ENCODE peak calls at places on chromosomes 13 and 19, in six cellular contexts. I is cardiac muscle cell, K is mammary epithelial cell, M is A549, L is cardiac fibroblast, P is brain microvascular endothelial cell. G is an unnamed sample.

GRCh38 chr19:58356236-58356970 is 3.1 kb upstream of the A1BG start:
- DNase-seq in I (peak; percentile 65), M (no peak), L (peak; percentile 53), K (peak; percentile 18), P (no peak), G (no peak)

GRCh38 chr13:24149306-24150032 is 11.1 kb upstream of the SPATA13 start:
- DNase-seq in P (no peak), L (peak; percentile 68), M (no peak), I (peak; percentile 75), K (no peak), G (no peak)

GRCh38 chr13:24159362-24159761 is 1.2 kb upstream of the SPATA13 start:
- DNase-seq in M (no peak), L (no peak), I (no peak), K (no peak), P (no peak), G (no peak)

GRCh38 chr13:110263906-110264305 is 43.1 kb downstream of the COL4A1 start:
- DNase-seq in I (no peak), L (no peak), K (no peak), P (no peak), M (no peak), G (peak; percentile 86)

GRCh38 chr13:63337041-63337440 is 1921.4 kb upstream of the PCDH20 start:
- DNase-seq in P (no peak), M (no peak), L (no peak), I (no peak), K (no peak), G (no peak)

GRCh38 chr19:52188822-52189744 is 769 bp upstream of the PPP2R1A start:
- DNase-seq in P (peak; percentile 60), K (no peak), L (no peak), M (no peak), I (no peak), G (peak; percentile 41)

GRCh38 chr13:99269627-99270252 is 11.6 kb upstream of the GPR18 start:
- DNase-seq in M (no peak), K (peak; percentile 35), P (peak; percentile 47), I (peak; percentile 78), L (peak; percentile 79), G (peak; percentile 15)

GRCh38 chr19:37986048-37986750 is 79.2 kb downstream of the SIPA1L3 start:
- DNase-seq in K (no peak), M (no peak), L (no peak), P (no peak), I (no peak), G (no peak)

GRCh38 chr13:24133396-24133795 is 27.1 kb upstream of the SPATA13 start:
- DNase-seq in P (no peak), L (no peak), M (no peak), I (no peak), K (no peak), G (no peak)

DNA sequence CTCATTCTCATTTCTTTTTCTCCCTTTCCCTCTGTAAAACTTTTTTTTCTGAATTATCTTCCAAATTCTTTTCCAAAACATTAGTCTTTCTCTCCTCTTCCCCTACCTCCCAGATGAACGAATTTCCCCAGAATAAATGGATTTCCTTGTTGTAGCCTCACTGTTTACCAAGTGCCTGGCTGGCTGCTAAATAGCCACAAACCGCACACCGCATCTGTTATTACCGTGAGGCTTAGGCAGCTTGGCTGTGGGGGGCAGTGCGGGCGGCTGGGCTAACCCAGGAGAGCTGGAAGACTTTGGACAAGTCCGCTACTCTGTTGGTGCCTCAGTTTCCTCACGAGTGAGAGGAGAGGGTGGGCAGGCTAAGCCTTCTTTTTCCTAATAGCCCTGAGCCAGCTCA is 10.7 kb downstream of the IL17D start:
- DNase-seq in P (no peak), M (no peak), L (peak; percentile 49), K (no peak), I (peak; percentile 45), G (no peak)
- H3K4me3 ChIP-seq in P (peak overlapping the region; percentile 15), M (no peak overlapping the region), L (no peak overlapping the region), K (no peak overlapping the region), I (no peak overlapping the region), G (no peak overlapping the region)

GRCh38 chr13:73767747-73768315 is 366.4 kb downstream of the KLF12 start:
- DNase-seq in M (no peak), K (no peak), P (no peak), I (no peak), L (peak; percentile 17), G (peak; percentile 17)

GRCh38 chr13:73765651-73766384 is 368.4 kb downstream of the KLF12 start:
- DNase-seq in K (no peak), I (peak; percentile 91), P (peak; percentile 70), M (no peak), L (peak; percentile 71), G (peak; percentile 46)

GRCh38 chr13:73772449-73773186 is 361.6 kb downstream of the KLF12 start:
- DNase-seq in I (no peak), P (no peak), M (no peak), K (no peak), L (no peak), G (no peak)

GRCh38 chr13:73767191-73767741 is 366.9 kb downstream of the KLF12 start:
- DNase-seq in P (no peak), M (no peak), K (no peak), L (no peak), I (no peak), G (no peak)
- TF ChIP-seq CTCF in P (no peak), M (no peak), K (no peak), L (no peak), I (no peak), G (no peak)

GRCh38 chr19:2276429-2276989 is 5.5 kb downstream of the PEAK3 start:
- DNase-seq in I (no peak), P (no peak), M (no peak), K (no peak), L (no peak), G (no peak)
- H3K4me3 ChIP-seq in I (no peak overlapping the region), P (no peak overlapping the region), M (no peak overlapping the region), K (no peak overlapping the region), L (no peak overlapping the region), G (no peak overlapping the region)

GRCh38 chr19:11381535-11382369 is 2.4 kb downstream of the EPOR start:
- DNase-seq in P (peak; percentile 81), L (peak; percentile 96), I (peak; percentile 93), K (peak; percentile 91), M (peak; percentile 83), G (peak; percentile 93)

GRCh38 chr19:11383706-11384048 is 437 bp downstream of the EPOR start:
- DNase-seq in I (no peak), K (no peak), M (no peak), P (no peak), L (no peak), G (no peak)

GRCh38 chr19:11380653-11381534 is 3.2 kb downstream of the EPOR start:
- DNase-seq in L (peak; percentile 97), M (peak; percentile 98), I (peak; percentile 96), K (peak; percentile 98), P (peak; percentile 97), G (peak; percentile 99)

GRCh38 chr19:11384778-11385129 is 640 bp upstream of the EPOR start:
- DNase-seq in L (no peak), K (no peak), I (no peak), P (no peak), M (no peak), G (no peak)

GRCh38 chr19:11382898-11383705 is 1.0 kb downstream of the EPOR start:
- DNase-seq in K (no peak), P (no peak), M (peak; percentile 44), I (peak; percentile 42), L (peak; percentile 27), G (peak; percentile 82)
- TF ChIP-seq CTCF in K (peak; percentile 83), P (peak; percentile 81), M (peak; percentile 61), I (peak; percentile 80), L (peak; percentile 82), G (peak; percentile 87)

DNA sequence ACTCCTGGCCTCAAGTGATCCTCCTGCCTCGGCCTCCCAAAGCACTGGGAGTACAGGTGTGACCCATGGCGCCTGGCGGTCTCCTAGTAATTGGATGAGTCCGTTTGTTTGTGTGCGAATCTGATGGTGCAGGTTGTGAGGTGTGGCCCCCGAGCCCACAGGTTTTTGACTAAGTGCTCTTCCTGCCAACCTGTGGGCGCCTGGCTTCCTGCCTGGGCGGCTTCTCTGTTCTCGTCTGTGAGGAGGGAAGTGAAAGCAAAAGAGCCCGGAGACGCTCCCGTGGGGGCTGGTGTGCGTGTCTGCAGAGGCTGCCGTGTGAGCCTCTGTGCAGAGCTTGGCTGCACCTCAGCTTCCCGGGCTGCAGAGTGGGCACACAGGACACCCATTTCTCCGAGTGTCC is 10.0 kb downstream of the ARHGAP45 start:
- DNase-seq in K (peak; percentile 77), P (no peak), L (no peak), I (no peak), M (no peak), G (no peak)
- H3K4me3 ChIP-seq in K (peak overlapping the region; percentile 34), P (no peak overlapping the region), L (no peak overlapping the region), I (no peak overlapping the region), M (no peak overlapping the region), G (no peak overlapping the region)

DNA sequence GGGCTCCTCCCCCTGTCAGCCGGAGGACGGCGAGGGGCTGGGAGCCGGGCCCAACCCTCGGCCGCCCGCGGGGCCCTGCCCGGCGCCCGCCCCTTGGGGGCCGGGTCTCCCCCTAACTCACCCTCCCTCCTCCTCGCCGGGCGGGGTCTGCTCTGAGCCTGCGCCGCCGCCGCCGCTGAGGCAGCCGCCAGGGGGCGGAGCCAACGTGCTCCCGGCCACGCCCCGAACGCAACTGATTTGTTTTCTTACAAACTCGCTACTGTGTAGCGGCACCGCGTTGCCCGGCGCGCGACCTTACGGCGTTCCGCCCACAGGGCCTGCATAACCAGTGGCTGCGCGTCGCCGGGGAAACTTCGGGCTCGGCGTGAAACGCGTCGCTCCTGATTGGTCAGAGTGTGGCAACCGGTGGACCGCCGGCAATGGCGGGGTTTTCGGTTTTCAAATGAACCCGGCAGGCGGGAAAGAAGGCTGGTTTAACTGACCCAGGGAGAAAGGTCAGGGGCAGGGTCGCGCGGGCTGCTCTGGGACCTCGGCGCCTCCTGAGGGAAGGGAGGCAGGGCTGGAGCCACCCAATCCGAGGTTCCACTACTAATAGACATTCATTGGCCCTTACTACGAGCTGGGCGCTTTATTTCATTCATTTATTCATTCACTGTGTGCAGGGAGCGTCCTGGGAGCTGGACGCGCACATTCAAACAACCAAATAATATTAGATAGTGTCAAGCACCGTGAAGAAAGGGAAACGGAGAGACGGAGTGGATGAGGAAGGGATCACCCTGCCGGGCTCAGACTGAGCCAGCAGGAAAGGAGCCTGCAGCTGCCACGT is at the start of gene CDKN2D:
- DNase-seq in M (peak; percentile 69), I (peak; percentile 100), L (peak; percentile 100), K (peak; percentile 99), P (peak; percentile 100), G (peak; percentile 99)
- TF ChIP-seq CTCF in M (no peak), I (peak; percentile 10), L (no peak), K (peak; percentile 10), P (no peak), G (no peak)

DNA sequence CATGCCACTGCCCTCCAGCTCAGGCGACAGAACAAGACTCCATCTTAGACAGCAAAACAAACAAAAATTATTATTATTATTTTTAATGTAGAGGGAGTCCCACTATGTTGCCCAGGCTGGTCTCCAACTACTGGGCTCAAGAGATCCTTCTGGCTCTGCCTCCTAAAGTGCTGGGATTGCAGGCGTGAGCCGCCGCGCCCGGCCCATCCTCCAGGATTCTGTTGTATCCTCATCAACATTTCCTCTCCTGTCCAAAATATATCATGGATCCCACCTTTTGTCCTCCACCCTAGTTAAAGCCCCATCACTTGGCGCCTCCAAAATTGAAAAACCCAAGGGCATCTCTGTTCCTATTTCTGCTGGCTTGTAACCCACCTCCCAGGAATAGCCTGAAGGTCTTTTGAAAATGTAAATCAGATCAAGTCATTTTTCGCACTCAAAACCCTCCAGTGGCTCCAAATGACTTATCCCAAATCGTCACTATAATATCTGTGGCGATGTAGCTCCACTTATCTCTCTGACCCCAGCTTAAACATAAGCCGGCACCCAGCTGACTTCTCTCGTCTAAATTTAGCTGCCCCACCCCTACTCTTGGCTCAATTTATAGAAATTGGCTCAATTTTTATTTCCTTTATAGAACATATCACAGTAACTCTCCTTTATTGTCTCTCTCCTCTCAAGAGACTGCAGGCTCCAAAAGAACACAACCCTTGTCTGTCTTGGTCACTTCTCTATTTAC is 1.1 kb downstream of the ZNF784 start:
- DNase-seq in M (no peak), P (no peak), I (no peak), K (no peak), L (no peak), G (no peak)
- H3K4me3 ChIP-seq in M (no peak overlapping the region), P (no peak overlapping the region), I (peak overlapping the region; percentile 51), K (no peak overlapping the region), L (no peak overlapping the region), G (peak overlapping the region; percentile 74)

GRCh38 chr19:2634960-2635359 is 67.5 kb downstream of the GNG7 start:
- DNase-seq in K (no peak), L (no peak), I (no peak), M (no peak), P (no peak), G (no peak)
- TF ChIP-seq CTCF in K (no peak), L (no peak), I (no peak), M (no peak), P (no peak), G (no peak)